ENCODE peak calls at places on chromosomes 7 and 10, in eight cellular contexts. One of them, this sample, is unnamed.

GRCh38 chr7:25149844-25150243 is 24.8 kb upstream of the CYCS start:
- DNase-seq in astrocyte of the cerebellum: no peak
- DNase-seq in mammary epithelial cell: no peak
- DNase-seq in left ventricle myocardium inferior: no peak
- DNase-seq in fibroblast of the aortic adventitia: no peak
- DNase-seq in fibroblast of mammary gland: no peak
- DNase-seq in brain microvascular endothelial cell: no peak
- DNase-seq in adrenal gland: no peak
- DNase-seq in this sample: no peak

GRCh38 chr7:3682028-3682712 is 381.1 kb downstream of the SDK1 start:
- DNase-seq in astrocyte of the cerebellum: no peak
- DNase-seq in mammary epithelial cell: no peak
- DNase-seq in left ventricle myocardium inferior: no peak
- DNase-seq in fibroblast of the aortic adventitia: no peak
- DNase-seq in fibroblast of mammary gland: peak
- DNase-seq in brain microvascular endothelial cell: no peak
- DNase-seq in adrenal gland: peak
- DNase-seq in this sample: no peak

GRCh38 chr10:127563718-127564553 is 14.8 kb downstream of the NPS start:
- DNase-seq in astrocyte of the cerebellum: no peak
- DNase-seq in mammary epithelial cell: peak
- DNase-seq in left ventricle myocardium inferior: no peak
- DNase-seq in fibroblast of the aortic adventitia: no peak
- DNase-seq in fibroblast of mammary gland: peak
- DNase-seq in brain microvascular endothelial cell: no peak
- DNase-seq in adrenal gland: no peak
- DNase-seq in this sample: peak

GRCh38 chr7:72546586-72546985 is 134.4 kb upstream of the CALN1 start:
- DNase-seq in astrocyte of the cerebellum: no peak
- DNase-seq in mammary epithelial cell: no peak
- DNase-seq in left ventricle myocardium inferior: no peak
- DNase-seq in fibroblast of the aortic adventitia: no peak
- DNase-seq in fibroblast of mammary gland: no peak
- DNase-seq in brain microvascular endothelial cell: no peak
- DNase-seq in adrenal gland: no peak
- DNase-seq in this sample: no peak

GRCh38 chr7:109751241-109751640 is 1181.6 kb downstream of the DNAJB9 start:
- DNase-seq in astrocyte of the cerebellum: no peak
- DNase-seq in mammary epithelial cell: peak
- DNase-seq in left ventricle myocardium inferior: no peak
- DNase-seq in fibroblast of the aortic adventitia: no peak
- DNase-seq in fibroblast of mammary gland: no peak
- DNase-seq in brain microvascular endothelial cell: peak
- DNase-seq in adrenal gland: no peak
- DNase-seq in this sample: peak

GRCh38 chr10:98431016-98431415 is 15.7 kb downstream of the HPS1 start:
- DNase-seq in astrocyte of the cerebellum: no peak
- DNase-seq in mammary epithelial cell: no peak
- DNase-seq in left ventricle myocardium inferior: peak
- DNase-seq in fibroblast of the aortic adventitia: no peak
- DNase-seq in fibroblast of mammary gland: no peak
- DNase-seq in brain microvascular endothelial cell: no peak
- DNase-seq in adrenal gland: no peak
- DNase-seq in this sample: peak

GRCh38 chr10:125001313-125002043 is 59.6 kb downstream of the ZRANB1 start:
- DNase-seq in astrocyte of the cerebellum: no peak
- DNase-seq in mammary epithelial cell: peak
- DNase-seq in left ventricle myocardium inferior: peak
- DNase-seq in fibroblast of the aortic adventitia: no peak
- DNase-seq in fibroblast of mammary gland: no peak
- DNase-seq in brain microvascular endothelial cell: no peak
- DNase-seq in adrenal gland: peak
- DNase-seq in this sample: peak

GRCh38 chr7:11776083-11776482 is 55.9 kb downstream of the THSD7A start:
- DNase-seq in astrocyte of the cerebellum: no peak
- DNase-seq in mammary epithelial cell: no peak
- DNase-seq in left ventricle myocardium inferior: no peak
- DNase-seq in fibroblast of the aortic adventitia: no peak
- DNase-seq in fibroblast of mammary gland: no peak
- DNase-seq in brain microvascular endothelial cell: no peak
- DNase-seq in adrenal gland: no peak
- DNase-seq in this sample: no peak

GRCh38 chr10:1654247-1654646 is 83.1 kb downstream of the ADARB2 start:
- DNase-seq in astrocyte of the cerebellum: no peak
- DNase-seq in mammary epithelial cell: no peak
- DNase-seq in left ventricle myocardium inferior: no peak
- DNase-seq in fibroblast of the aortic adventitia: no peak
- DNase-seq in fibroblast of mammary gland: no peak
- DNase-seq in brain microvascular endothelial cell: no peak
- DNase-seq in adrenal gland: no peak
- DNase-seq in this sample: no peak

GRCh38 chr10:43295436-43295835 is 28.6 kb upstream of the RASGEF1A start:
- DNase-seq in astrocyte of the cerebellum: no peak
- DNase-seq in mammary epithelial cell: no peak
- DNase-seq in left ventricle myocardium inferior: no peak
- DNase-seq in fibroblast of the aortic adventitia: no peak
- DNase-seq in fibroblast of mammary gland: peak
- DNase-seq in brain microvascular endothelial cell: no peak
- DNase-seq in adrenal gland: no peak
- DNase-seq in this sample: no peak

GRCh38 chr10:120486671-120487205 is 29.7 kb downstream of the PLPP4 start:
- DNase-seq in astrocyte of the cerebellum: no peak
- DNase-seq in mammary epithelial cell: no peak
- DNase-seq in left ventricle myocardium inferior: no peak
- DNase-seq in fibroblast of the aortic adventitia: no peak
- DNase-seq in fibroblast of mammary gland: no peak
- DNase-seq in brain microvascular endothelial cell: no peak
- DNase-seq in adrenal gland: no peak
- DNase-seq in this sample: no peak

GRCh38 chr7:27661776-27662489 is 750 bp downstream of the HIBADH start:
- DNase-seq in astrocyte of the cerebellum: no peak
- DNase-seq in mammary epithelial cell: peak
- DNase-seq in left ventricle myocardium inferior: peak
- DNase-seq in fibroblast of the aortic adventitia: peak
- DNase-seq in fibroblast of mammary gland: peak
- DNase-seq in brain microvascular endothelial cell: no peak
- DNase-seq in adrenal gland: peak
- DNase-seq in this sample: no peak

GRCh38 chr10:68517188-68517587 is 10.1 kb downstream of the SLC25A16 start:
- DNase-seq in astrocyte of the cerebellum: no peak
- DNase-seq in mammary epithelial cell: no peak
- DNase-seq in left ventricle myocardium inferior: no peak
- DNase-seq in fibroblast of the aortic adventitia: no peak
- DNase-seq in fibroblast of mammary gland: peak
- DNase-seq in brain microvascular endothelial cell: no peak
- DNase-seq in adrenal gland: no peak
- DNase-seq in this sample: no peak

GRCh38 chr7:2488681-2489080 is 12.5 kb upstream of the GRIFIN start:
- DNase-seq in astrocyte of the cerebellum: no peak
- DNase-seq in mammary epithelial cell: no peak
- DNase-seq in left ventricle myocardium inferior: no peak
- DNase-seq in fibroblast of the aortic adventitia: no peak
- DNase-seq in fibroblast of mammary gland: no peak
- DNase-seq in brain microvascular endothelial cell: no peak
- DNase-seq in adrenal gland: no peak
- DNase-seq in this sample: no peak

GRCh38 chr10:43387678-43388032 is 16.2 kb downstream of the FXYD4 start:
- DNase-seq in astrocyte of the cerebellum: no peak
- DNase-seq in mammary epithelial cell: no peak
- DNase-seq in left ventricle myocardium inferior: no peak
- DNase-seq in fibroblast of the aortic adventitia: no peak
- DNase-seq in fibroblast of mammary gland: no peak
- DNase-seq in brain microvascular endothelial cell: no peak
- DNase-seq in adrenal gland: no peak
- DNase-seq in this sample: no peak

GRCh38 chr10:109205929-109206585 is 717.3 kb downstream of the XPNPEP1 start:
- DNase-seq in astrocyte of the cerebellum: peak
- DNase-seq in mammary epithelial cell: peak
- DNase-seq in left ventricle myocardium inferior: no peak
- DNase-seq in fibroblast of the aortic adventitia: peak
- DNase-seq in fibroblast of mammary gland: peak
- DNase-seq in brain microvascular endothelial cell: peak
- DNase-seq in adrenal gland: no peak
- DNase-seq in this sample: peak

GRCh38 chr7:149723082-149723767 is 50.2 kb downstream of the ZNF467 start:
- DNase-seq in astrocyte of the cerebellum: no peak
- DNase-seq in mammary epithelial cell: no peak
- DNase-seq in left ventricle myocardium inferior: no peak
- DNase-seq in fibroblast of the aortic adventitia: no peak
- DNase-seq in fibroblast of mammary gland: no peak
- DNase-seq in brain microvascular endothelial cell: no peak
- DNase-seq in adrenal gland: no peak
- DNase-seq in this sample: no peak

GRCh38 chr7:90239050-90239449 is 5.9 kb upstream of the CFAP69 start:
- DNase-seq in astrocyte of the cerebellum: no peak
- DNase-seq in mammary epithelial cell: no peak
- DNase-seq in left ventricle myocardium inferior: no peak
- DNase-seq in fibroblast of the aortic adventitia: no peak
- DNase-seq in fibroblast of mammary gland: no peak
- DNase-seq in brain microvascular endothelial cell: no peak
- DNase-seq in adrenal gland: no peak
- DNase-seq in this sample: no peak
- H3K4me3 ChIP-seq in astrocyte of the cerebellum: no peak
- H3K4me3 ChIP-seq in mammary epithelial cell: no peak
- H3K4me3 ChIP-seq in left ventricle myocardium inferior: no peak
- H3K4me3 ChIP-seq in fibroblast of the aortic adventitia: no peak
- H3K4me3 ChIP-seq in fibroblast of mammary gland: no peak
- H3K4me3 ChIP-seq in brain microvascular endothelial cell: no peak
- H3K4me3 ChIP-seq in adrenal gland: no peak
- H3K4me3 ChIP-seq in this sample: no peak

GRCh38 chr10:100501423-100501822 is 18.2 kb downstream of the SEC31B start:
- DNase-seq in astrocyte of the cerebellum: no peak
- DNase-seq in mammary epithelial cell: no peak
- DNase-seq in left ventricle myocardium inferior: no peak
- DNase-seq in fibroblast of the aortic adventitia: peak
- DNase-seq in fibroblast of mammary gland: peak
- DNase-seq in brain microvascular endothelial cell: no peak
- DNase-seq in adrenal gland: no peak
- DNase-seq in this sample: no peak
- TF ChIP-seq CTCF in astrocyte of the cerebellum: no peak
- TF ChIP-seq CTCF in mammary epithelial cell: no peak
- TF ChIP-seq CTCF in left ventricle myocardium inferior: no peak
- TF ChIP-seq CTCF in fibroblast of the aortic adventitia: no peak
- TF ChIP-seq CTCF in fibroblast of mammary gland: no peak
- TF ChIP-seq CTCF in brain microvascular endothelial cell: no peak
- TF ChIP-seq CTCF in adrenal gland: no peak
- TF ChIP-seq CTCF in this sample: no peak

DNA sequence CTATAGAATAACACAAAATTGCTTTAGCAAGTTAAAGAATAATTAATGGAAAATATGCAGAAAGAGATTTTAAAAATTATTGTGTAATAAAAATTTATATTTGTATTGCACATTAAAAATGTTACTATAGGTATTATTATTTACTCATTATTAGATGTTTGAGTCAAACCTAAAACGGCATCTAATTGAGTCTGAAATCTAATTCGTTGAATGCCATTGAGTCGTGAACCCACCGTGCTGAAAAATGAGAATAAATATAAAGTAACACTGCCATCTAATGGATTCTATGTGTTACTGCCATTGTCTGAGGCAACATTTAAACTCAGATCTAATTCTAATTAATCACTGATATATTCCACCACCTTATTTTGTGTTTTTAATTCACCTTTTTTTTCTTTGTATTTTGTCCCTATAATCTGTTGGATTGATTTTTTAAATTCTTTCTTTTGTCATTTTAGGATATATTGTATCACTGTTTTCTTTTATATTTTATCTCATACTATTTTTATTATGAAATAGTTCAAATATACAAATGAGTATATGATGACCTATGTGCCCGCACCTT is 62.2 kb downstream of the SAMD9 start:
- DNase-seq in astrocyte of the cerebellum: peak
- DNase-seq in mammary epithelial cell: peak
- DNase-seq in left ventricle myocardium inferior: no peak
- DNase-seq in fibroblast of the aortic adventitia: peak
- DNase-seq in fibroblast of mammary gland: peak
- DNase-seq in brain microvascular endothelial cell: peak
- DNase-seq in adrenal gland: no peak
- DNase-seq in this sample: peak
- H3K4me3 ChIP-seq in astrocyte of the cerebellum: no peak
- H3K4me3 ChIP-seq in mammary epithelial cell: no peak
- H3K4me3 ChIP-seq in left ventricle myocardium inferior: no peak
- H3K4me3 ChIP-seq in fibroblast of the aortic adventitia: no peak
- H3K4me3 ChIP-seq in fibroblast of mammary gland: no peak
- H3K4me3 ChIP-seq in brain microvascular endothelial cell: no peak
- H3K4me3 ChIP-seq in adrenal gland: no peak
- H3K4me3 ChIP-seq in this sample: no peak

GRCh38 chr10:30238836-30239235 is 110.2 kb downstream of the MTPAP start:
- DNase-seq in astrocyte of the cerebellum: no peak
- DNase-seq in mammary epithelial cell: no peak
- DNase-seq in left ventricle myocardium inferior: no peak
- DNase-seq in fibroblast of the aortic adventitia: no peak
- DNase-seq in fibroblast of mammary gland: no peak
- DNase-seq in brain microvascular endothelial cell: no peak
- DNase-seq in adrenal gland: no peak
- DNase-seq in this sample: no peak

DNA sequence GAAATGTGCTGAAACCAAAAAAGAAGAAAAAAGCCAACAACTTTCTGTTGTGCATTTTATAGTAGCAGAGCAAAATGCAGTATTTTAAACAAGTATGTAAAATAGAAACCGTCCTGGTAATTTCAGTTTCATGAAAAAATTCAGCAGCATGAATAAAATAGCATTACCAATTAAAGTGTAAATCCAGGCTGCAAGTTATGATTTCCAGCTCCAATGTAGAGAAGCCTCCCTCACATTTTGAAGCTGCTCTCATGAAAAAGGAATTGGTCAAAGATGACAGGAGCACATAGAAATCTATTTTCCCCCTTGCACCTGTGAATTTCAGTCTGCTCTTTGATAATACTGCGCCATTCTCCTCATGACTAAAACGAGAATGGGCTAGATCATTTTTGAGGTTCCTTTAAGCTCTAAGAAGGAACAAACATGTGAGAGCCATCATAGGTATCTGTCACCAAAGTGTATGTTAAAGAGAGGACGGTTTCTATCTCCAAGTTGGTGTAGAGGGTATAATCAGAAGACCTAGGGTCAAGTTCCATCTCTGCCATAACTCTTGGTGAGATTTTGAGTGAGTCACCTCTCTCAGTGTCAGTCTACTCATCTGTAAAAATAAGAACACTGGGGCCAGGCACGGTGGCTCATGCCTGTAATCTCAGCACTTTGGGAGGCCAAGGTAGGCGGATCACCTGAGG is 107.5 kb downstream of the MTPAP start:
- DNase-seq in astrocyte of the cerebellum: no peak
- DNase-seq in mammary epithelial cell: no peak
- DNase-seq in left ventricle myocardium inferior: no peak
- DNase-seq in fibroblast of the aortic adventitia: no peak
- DNase-seq in fibroblast of mammary gland: no peak
- DNase-seq in brain microvascular endothelial cell: no peak
- DNase-seq in adrenal gland: no peak
- DNase-seq in this sample: no peak
- TF ChIP-seq CTCF in astrocyte of the cerebellum: no peak
- TF ChIP-seq CTCF in mammary epithelial cell: no peak
- TF ChIP-seq CTCF in left ventricle myocardium inferior: peak
- TF ChIP-seq CTCF in fibroblast of the aortic adventitia: no peak
- TF ChIP-seq CTCF in fibroblast of mammary gland: no peak
- TF ChIP-seq CTCF in brain microvascular endothelial cell: no peak
- TF ChIP-seq CTCF in adrenal gland: no peak
- TF ChIP-seq CTCF in this sample: no peak